ENCODE peak calls at places on chromosomes 5 and 9, in eight cellular contexts. One of them, this sample, is unnamed. For H3K9me3, the result is how much of the 10 kb centered on the place peaks cover.

GRCh38 chr5:39062530-39062929 is 11.7 kb downstream of the RICTOR start:
- DNase-seq in CD4-positive, alpha-beta memory T cell: no peak
- DNase-seq in kidney: no peak
- DNase-seq in neuronal stem cell: no peak
- DNase-seq in ovary: no peak
- DNase-seq in psoas muscle: no peak
- DNase-seq in MM.1S: no peak
- DNase-seq in heart left ventricle: no peak
- DNase-seq in this sample: no peak

GRCh38 chr9:114742947-114743346 is 61.0 kb upstream of the TEX48 start:
- DNase-seq in CD4-positive, alpha-beta memory T cell: no peak
- DNase-seq in kidney: no peak
- DNase-seq in neuronal stem cell: no peak
- DNase-seq in ovary: no peak
- DNase-seq in psoas muscle: no peak
- DNase-seq in MM.1S: no peak
- DNase-seq in heart left ventricle: no peak
- DNase-seq in this sample: no peak

GRCh38 chr5:106454651-106455415 is 1215.9 kb downstream of the EFNA5 start:
- DNase-seq in CD4-positive, alpha-beta memory T cell: no peak
- DNase-seq in kidney: no peak
- DNase-seq in neuronal stem cell: peak
- DNase-seq in ovary: no peak
- DNase-seq in psoas muscle: no peak
- DNase-seq in MM.1S: no peak
- DNase-seq in heart left ventricle: no peak
- DNase-seq in this sample: no peak

GRCh38 chr9:70553718-70554673 is 139.5 kb upstream of the KLF9 start:
- DNase-seq in CD4-positive, alpha-beta memory T cell: no peak
- DNase-seq in kidney: no peak
- DNase-seq in neuronal stem cell: peak
- DNase-seq in ovary: no peak
- DNase-seq in psoas muscle: peak
- DNase-seq in MM.1S: no peak
- DNase-seq in heart left ventricle: no peak
- DNase-seq in this sample: no peak

GRCh38 chr5:170439246-170439943 is 50.2 kb upstream of the KCNMB1 start:
- DNase-seq in CD4-positive, alpha-beta memory T cell: no peak
- DNase-seq in kidney: no peak
- DNase-seq in neuronal stem cell: no peak
- DNase-seq in ovary: no peak
- DNase-seq in psoas muscle: no peak
- DNase-seq in MM.1S: no peak
- DNase-seq in heart left ventricle: no peak
- DNase-seq in this sample: no peak

GRCh38 chr9:108182950-108183381 is 672.8 kb downstream of the ACTL7B start:
- DNase-seq in CD4-positive, alpha-beta memory T cell: no peak
- DNase-seq in kidney: no peak
- DNase-seq in neuronal stem cell: no peak
- DNase-seq in ovary: no peak
- DNase-seq in psoas muscle: no peak
- DNase-seq in MM.1S: no peak
- DNase-seq in heart left ventricle: no peak
- DNase-seq in this sample: no peak

GRCh38 chr9:109961579-109961978 is 181.6 kb downstream of the PALM2AKAP2 start:
- DNase-seq in CD4-positive, alpha-beta memory T cell: no peak
- DNase-seq in kidney: no peak
- DNase-seq in neuronal stem cell: no peak
- DNase-seq in ovary: no peak
- DNase-seq in psoas muscle: no peak
- DNase-seq in MM.1S: no peak
- DNase-seq in heart left ventricle: no peak
- DNase-seq in this sample: no peak

GRCh38 chr5:138655530-138656245 is 80.5 kb upstream of the HSPA9 start:
- DNase-seq in CD4-positive, alpha-beta memory T cell: no peak
- DNase-seq in kidney: peak
- DNase-seq in neuronal stem cell: no peak
- DNase-seq in ovary: no peak
- DNase-seq in psoas muscle: no peak
- DNase-seq in MM.1S: no peak
- DNase-seq in heart left ventricle: no peak
- DNase-seq in this sample: no peak

GRCh38 chr9:93303258-93303771 is 119.4 kb downstream of the WNK2 start:
- DNase-seq in CD4-positive, alpha-beta memory T cell: no peak
- DNase-seq in kidney: peak
- DNase-seq in neuronal stem cell: no peak
- DNase-seq in ovary: peak
- DNase-seq in psoas muscle: peak
- DNase-seq in MM.1S: no peak
- DNase-seq in heart left ventricle: peak
- DNase-seq in this sample: no peak

GRCh38 chr5:153515269-153515668 is 24.8 kb downstream of the GRIA1 start:
- DNase-seq in CD4-positive, alpha-beta memory T cell: no peak
- DNase-seq in kidney: no peak
- DNase-seq in neuronal stem cell: no peak
- DNase-seq in ovary: no peak
- DNase-seq in psoas muscle: no peak
- DNase-seq in MM.1S: no peak
- DNase-seq in heart left ventricle: no peak
- DNase-seq in this sample: no peak

GRCh38 chr5:61806491-61807020 is 474.5 kb downstream of the ZSWIM6 start:
- DNase-seq in CD4-positive, alpha-beta memory T cell: no peak
- DNase-seq in kidney: no peak
- DNase-seq in neuronal stem cell: no peak
- DNase-seq in ovary: no peak
- DNase-seq in psoas muscle: no peak
- DNase-seq in MM.1S: no peak
- DNase-seq in heart left ventricle: no peak
- DNase-seq in this sample: no peak

GRCh38 chr5:109741390-109741789 is 51.7 kb downstream of the MAN2A1 start:
- DNase-seq in CD4-positive, alpha-beta memory T cell: no peak
- DNase-seq in kidney: no peak
- DNase-seq in neuronal stem cell: no peak
- DNase-seq in ovary: no peak
- DNase-seq in psoas muscle: no peak
- DNase-seq in MM.1S: no peak
- DNase-seq in heart left ventricle: no peak
- DNase-seq in this sample: no peak

GRCh38 chr5:127029513-127030258 is 672 bp downstream of the MARCHF3 start:
- DNase-seq in CD4-positive, alpha-beta memory T cell: peak
- DNase-seq in kidney: peak
- DNase-seq in neuronal stem cell: peak
- DNase-seq in ovary: peak
- DNase-seq in psoas muscle: peak
- DNase-seq in MM.1S: peak
- DNase-seq in heart left ventricle: peak
- DNase-seq in this sample: peak

GRCh38 chr9:29830815-29831214 is 2257.5 kb upstream of the C9orf72 start:
- DNase-seq in CD4-positive, alpha-beta memory T cell: no peak
- DNase-seq in kidney: no peak
- DNase-seq in neuronal stem cell: peak
- DNase-seq in ovary: no peak
- DNase-seq in psoas muscle: no peak
- DNase-seq in MM.1S: no peak
- DNase-seq in heart left ventricle: no peak
- DNase-seq in this sample: no peak

GRCh38 chr5:132763369-132764036 is 13.5 kb downstream of the SEPTIN8 start:
- DNase-seq in CD4-positive, alpha-beta memory T cell: no peak
- DNase-seq in kidney: no peak
- DNase-seq in neuronal stem cell: no peak
- DNase-seq in ovary: no peak
- DNase-seq in psoas muscle: no peak
- DNase-seq in MM.1S: no peak
- DNase-seq in heart left ventricle: no peak
- DNase-seq in this sample: peak

DNA sequence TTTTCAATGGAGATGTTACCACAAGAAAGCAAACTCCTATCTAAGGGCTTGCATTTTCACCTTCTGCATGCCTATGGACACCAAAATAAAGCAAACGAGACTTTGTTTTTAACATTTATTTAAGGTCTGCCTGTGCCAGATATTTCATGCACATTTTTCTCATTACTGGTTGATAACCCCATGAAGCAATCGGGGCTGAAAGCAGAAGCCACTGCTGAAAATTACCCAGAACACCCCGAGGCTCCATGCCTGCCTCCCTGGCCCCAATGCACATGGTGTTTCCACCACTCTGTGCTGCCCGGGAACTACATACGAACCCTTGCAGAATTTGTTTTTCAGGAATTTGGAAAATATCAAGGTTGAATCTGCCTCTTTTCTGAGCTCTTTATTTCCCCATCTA is 240.1 kb downstream of the NR2F1-AS1 start:
- DNase-seq in CD4-positive, alpha-beta memory T cell: no peak
- DNase-seq in kidney: no peak
- DNase-seq in neuronal stem cell: no peak
- DNase-seq in ovary: no peak
- DNase-seq in psoas muscle: no peak
- DNase-seq in MM.1S: no peak
- DNase-seq in heart left ventricle: no peak
- DNase-seq in this sample: no peak
- H3K27ac ChIP-seq in CD4-positive, alpha-beta memory T cell: no peak
- H3K27ac ChIP-seq in kidney: no peak
- H3K27ac ChIP-seq in neuronal stem cell: no peak
- H3K27ac ChIP-seq in ovary: no peak
- H3K27ac ChIP-seq in psoas muscle: no peak
- H3K27ac ChIP-seq in MM.1S: no peak
- H3K27ac ChIP-seq in heart left ventricle: no peak
- H3K27ac ChIP-seq in this sample: no peak

GRCh38 chr5:123597018-123597417 is 85.0 kb downstream of the CSNK1G3 start:
- DNase-seq in CD4-positive, alpha-beta memory T cell: no peak
- DNase-seq in kidney: no peak
- DNase-seq in neuronal stem cell: no peak
- DNase-seq in ovary: no peak
- DNase-seq in psoas muscle: no peak
- DNase-seq in MM.1S: no peak
- DNase-seq in heart left ventricle: no peak
- DNase-seq in this sample: no peak

GRCh38 chr5:123599171-123599570 is 87.2 kb downstream of the CSNK1G3 start:
- DNase-seq in CD4-positive, alpha-beta memory T cell: no peak
- DNase-seq in kidney: no peak
- DNase-seq in neuronal stem cell: no peak
- DNase-seq in ovary: no peak
- DNase-seq in psoas muscle: no peak
- DNase-seq in MM.1S: no peak
- DNase-seq in heart left ventricle: no peak
- DNase-seq in this sample: no peak

GRCh38 chr5:123598028-123598689 is 86.2 kb downstream of the CSNK1G3 start:
- DNase-seq in CD4-positive, alpha-beta memory T cell: no peak
- DNase-seq in kidney: no peak
- DNase-seq in neuronal stem cell: no peak
- DNase-seq in ovary: no peak
- DNase-seq in psoas muscle: no peak
- DNase-seq in MM.1S: no peak
- DNase-seq in heart left ventricle: no peak
- DNase-seq in this sample: no peak

DNA sequence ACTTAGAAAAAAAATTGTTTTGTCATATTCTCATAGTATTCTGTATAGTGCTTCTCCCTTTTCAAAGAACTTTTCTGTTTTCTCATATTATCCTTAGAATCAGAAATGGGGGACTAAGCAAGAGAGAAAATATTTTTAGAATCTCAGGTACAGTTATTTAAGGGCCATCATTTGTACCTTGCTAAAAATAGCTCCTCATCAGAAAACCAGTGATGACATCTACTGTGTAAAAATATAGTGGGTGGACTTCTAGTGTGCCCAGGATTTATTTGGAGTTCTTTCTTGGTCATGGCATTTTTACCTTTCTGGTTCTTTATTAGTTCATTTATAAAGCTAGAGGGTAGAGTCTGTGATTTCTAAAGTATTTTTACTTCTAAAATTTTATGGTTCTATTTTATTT is 82.5 kb downstream of the CSNK1G3 start:
- DNase-seq in CD4-positive, alpha-beta memory T cell: no peak
- DNase-seq in kidney: no peak
- DNase-seq in neuronal stem cell: no peak
- DNase-seq in ovary: no peak
- DNase-seq in psoas muscle: no peak
- DNase-seq in MM.1S: no peak
- DNase-seq in heart left ventricle: no peak
- DNase-seq in this sample: no peak
- H3K9me3 ChIP-seq in CD4-positive, alpha-beta memory T cell: under half
- H3K9me3 ChIP-seq in kidney: under half
- H3K9me3 ChIP-seq in neuronal stem cell: under half
- H3K9me3 ChIP-seq in ovary: under half
- H3K9me3 ChIP-seq in psoas muscle: under half
- H3K9me3 ChIP-seq in MM.1S: under half
- H3K9me3 ChIP-seq in heart left ventricle: under half
- H3K9me3 ChIP-seq in this sample: under half

GRCh38 chr5:158522001-158522400 is 577.7 kb downstream of the EBF1 start:
- DNase-seq in CD4-positive, alpha-beta memory T cell: no peak
- DNase-seq in kidney: no peak
- DNase-seq in neuronal stem cell: no peak
- DNase-seq in ovary: no peak
- DNase-seq in psoas muscle: no peak
- DNase-seq in MM.1S: no peak
- DNase-seq in heart left ventricle: no peak
- DNase-seq in this sample: no peak

GRCh38 chr5:158519433-158520025 is 580.2 kb downstream of the EBF1 start:
- DNase-seq in CD4-positive, alpha-beta memory T cell: no peak
- DNase-seq in kidney: no peak
- DNase-seq in neuronal stem cell: no peak
- DNase-seq in ovary: no peak
- DNase-seq in psoas muscle: no peak
- DNase-seq in MM.1S: no peak
- DNase-seq in heart left ventricle: no peak
- DNase-seq in this sample: no peak

GRCh38 chr5:158525663-158526062 is 574.1 kb downstream of the EBF1 start:
- DNase-seq in CD4-positive, alpha-beta memory T cell: no peak
- DNase-seq in kidney: no peak
- DNase-seq in neuronal stem cell: no peak
- DNase-seq in ovary: no peak
- DNase-seq in psoas muscle: no peak
- DNase-seq in MM.1S: no peak
- DNase-seq in heart left ventricle: no peak
- DNase-seq in this sample: no peak

GRCh38 chr5:158522761-158523160 is 577.0 kb downstream of the EBF1 start:
- DNase-seq in CD4-positive, alpha-beta memory T cell: no peak
- DNase-seq in kidney: no peak
- DNase-seq in neuronal stem cell: no peak
- DNase-seq in ovary: no peak
- DNase-seq in psoas muscle: no peak
- DNase-seq in MM.1S: no peak
- DNase-seq in heart left ventricle: no peak
- DNase-seq in this sample: no peak
- H3K27ac ChIP-seq in CD4-positive, alpha-beta memory T cell: no peak
- H3K27ac ChIP-seq in kidney: no peak
- H3K27ac ChIP-seq in neuronal stem cell: no peak
- H3K27ac ChIP-seq in ovary: no peak
- H3K27ac ChIP-seq in psoas muscle: no peak
- H3K27ac ChIP-seq in MM.1S: no peak
- H3K27ac ChIP-seq in heart left ventricle: peak
- H3K27ac ChIP-seq in this sample: no peak

DNA sequence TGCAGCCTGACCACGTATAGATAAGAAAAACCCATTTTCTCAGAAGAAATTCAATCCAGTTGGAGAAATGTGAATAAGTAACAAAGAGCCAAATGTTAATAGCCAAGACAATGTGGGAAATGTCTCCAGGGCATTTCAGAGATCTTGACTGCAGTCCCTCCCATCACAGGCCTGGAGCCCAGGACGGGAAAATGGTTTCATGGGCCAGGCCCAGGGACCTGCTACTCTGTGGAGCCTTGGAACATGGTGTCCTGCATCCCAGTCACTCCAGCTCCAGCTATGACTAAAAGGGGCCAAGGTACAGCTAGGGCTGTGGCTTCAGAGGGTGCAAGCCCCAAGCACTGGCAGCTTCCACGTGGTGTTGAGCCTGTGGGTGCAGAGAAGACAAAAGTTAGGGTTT is 490.0 kb downstream of the CYLC2 start:
- DNase-seq in CD4-positive, alpha-beta memory T cell: no peak
- DNase-seq in kidney: peak
- DNase-seq in neuronal stem cell: no peak
- DNase-seq in ovary: no peak
- DNase-seq in psoas muscle: no peak
- DNase-seq in MM.1S: no peak
- DNase-seq in heart left ventricle: no peak
- DNase-seq in this sample: no peak
- H3K9me3 ChIP-seq in CD4-positive, alpha-beta memory T cell: under half
- H3K9me3 ChIP-seq in kidney: under half
- H3K9me3 ChIP-seq in neuronal stem cell: under half
- H3K9me3 ChIP-seq in ovary: under half
- H3K9me3 ChIP-seq in psoas muscle: under half
- H3K9me3 ChIP-seq in MM.1S: under half
- H3K9me3 ChIP-seq in heart left ventricle: under half
- H3K9me3 ChIP-seq in this sample: under half

This sample was measured in CD8-positive, alpha-beta memory T cell.